ENCODE peak calls at places on chromosomes 7 and 10, in six cellular contexts. One of them, this sample, is unnamed.
A peak's percentile ranks its signal among the peaks of the same experiment; 100 is the strongest.

GRCh38 chr10:118950190-118950658 is 79.3 kb upstream of the NANOS1 start:
- DNase-seq in GM12878: no peak
- DNase-seq in A549: peak; percentile 21
- DNase-seq in K562: no peak
- DNase-seq in WTC11: no peak
- DNase-seq in HCT116: no peak
- DNase-seq in this sample: peak; percentile 75

GRCh38 chr7:140719711-140720110 is 23.2 kb downstream of the NDUFB2 start:
- DNase-seq in GM12878: peak; percentile 11
- DNase-seq in A549: no peak
- DNase-seq in K562: no peak
- DNase-seq in WTC11: no peak
- DNase-seq in HCT116: no peak
- DNase-seq in this sample: peak; percentile 74

GRCh38 chr10:103542764-103543616 is 49.5 kb downstream of the NEURL1 start:
- DNase-seq in GM12878: peak; percentile 13
- DNase-seq in A549: peak; percentile 48
- DNase-seq in K562: peak; percentile 32
- DNase-seq in WTC11: peak; percentile 45
- DNase-seq in HCT116: peak; percentile 46
- DNase-seq in this sample: peak; percentile 51

GRCh38 chr7:101940830-101941229 is 123.4 kb downstream of the CUX1 start:
- DNase-seq in GM12878: no peak
- DNase-seq in A549: peak; percentile 57
- DNase-seq in K562: no peak
- DNase-seq in WTC11: peak; percentile 77
- DNase-seq in HCT116: no peak
- DNase-seq in this sample: no peak

GRCh38 chr7:128906766-128907559 is 3.5 kb downstream of the KCP start:
- DNase-seq in GM12878: no peak
- DNase-seq in A549: no peak
- DNase-seq in K562: no peak
- DNase-seq in WTC11: no peak
- DNase-seq in HCT116: no peak
- DNase-seq in this sample: no peak

GRCh38 chr10:95706573-95706972 is 12.8 kb upstream of the TCTN3 start:
- DNase-seq in GM12878: no peak
- DNase-seq in A549: no peak
- DNase-seq in K562: no peak
- DNase-seq in WTC11: no peak
- DNase-seq in HCT116: no peak
- DNase-seq in this sample: no peak

GRCh38 chr10:5894458-5894857 is 4.4 kb downstream of the FBH1 start:
- DNase-seq in GM12878: no peak
- DNase-seq in A549: no peak
- DNase-seq in K562: peak; percentile 19
- DNase-seq in WTC11: no peak
- DNase-seq in HCT116: no peak
- DNase-seq in this sample: no peak

GRCh38 chr7:157339777-157340677 is 3.2 kb downstream of the DNAJB6 start:
- DNase-seq in GM12878: no peak
- DNase-seq in A549: peak; percentile 69
- DNase-seq in K562: peak; percentile 83
- DNase-seq in WTC11: peak; percentile 68
- DNase-seq in HCT116: peak; percentile 53
- DNase-seq in this sample: peak; percentile 85

GRCh38 chr7:100476108-100476780 is 2.8 kb downstream of the TSC22D4 start:
- DNase-seq in GM12878: no peak
- DNase-seq in A549: no peak
- DNase-seq in K562: no peak
- DNase-seq in WTC11: no peak
- DNase-seq in HCT116: no peak
- DNase-seq in this sample: peak; percentile 53

GRCh38 chr7:148486937-148487336 is 103.6 kb upstream of the C7orf33 start:
- DNase-seq in GM12878: no peak
- DNase-seq in A549: no peak
- DNase-seq in K562: no peak
- DNase-seq in WTC11: no peak
- DNase-seq in HCT116: no peak
- DNase-seq in this sample: no peak

GRCh38 chr7:150740053-150740452 is 2.8 kb downstream of the GIMAP5 start:
- DNase-seq in GM12878: no peak
- DNase-seq in A549: no peak
- DNase-seq in K562: no peak
- DNase-seq in WTC11: no peak
- DNase-seq in HCT116: no peak
- DNase-seq in this sample: peak; percentile 44

GRCh38 chr10:14545827-14546226 is 215.1 kb upstream of the FRMD4A start:
- DNase-seq in GM12878: no peak
- DNase-seq in A549: no peak
- DNase-seq in K562: no peak
- DNase-seq in WTC11: no peak
- DNase-seq in HCT116: no peak
- DNase-seq in this sample: no peak

GRCh38 chr10:87740232-87740631 is 77.8 kb downstream of the ATAD1 start:
- DNase-seq in GM12878: no peak
- DNase-seq in A549: peak; percentile 50
- DNase-seq in K562: no peak
- DNase-seq in WTC11: no peak
- DNase-seq in HCT116: no peak
- DNase-seq in this sample: peak; percentile 85

GRCh38 chr10:86775859-86776180 is 19.4 kb downstream of the BMPR1A start:
- DNase-seq in GM12878: no peak
- DNase-seq in A549: no peak
- DNase-seq in K562: no peak
- DNase-seq in WTC11: no peak
- DNase-seq in HCT116: no peak
- DNase-seq in this sample: no peak

GRCh38 chr10:125828311-125828710 is 5.0 kb downstream of the BCCIP start:
- DNase-seq in GM12878: no peak
- DNase-seq in A549: no peak
- DNase-seq in K562: no peak
- DNase-seq in WTC11: no peak
- DNase-seq in HCT116: no peak
- DNase-seq in this sample: no peak

GRCh38 chr10:28393956-28394568 is 91.2 kb upstream of the MPP7 start:
- DNase-seq in GM12878: no peak
- DNase-seq in A549: peak; percentile 73
- DNase-seq in K562: peak; percentile 62
- DNase-seq in WTC11: peak; percentile 76
- DNase-seq in HCT116: peak; percentile 69
- DNase-seq in this sample: peak; percentile 58

GRCh38 chr7:69256634-69257081 is 341.6 kb upstream of the AUTS2 start:
- DNase-seq in GM12878: no peak
- DNase-seq in A549: peak; percentile 6
- DNase-seq in K562: no peak
- DNase-seq in WTC11: no peak
- DNase-seq in HCT116: no peak
- DNase-seq in this sample: no peak

GRCh38 chr10:84184517-84184916 is 9.8 kb upstream of the CDHR1 start:
- DNase-seq in GM12878: no peak
- DNase-seq in A549: no peak
- DNase-seq in K562: no peak
- DNase-seq in WTC11: no peak
- DNase-seq in HCT116: no peak
- DNase-seq in this sample: no peak

GRCh38 chr7:52940511-52940910 is 94.9 kb upstream of the POM121L12 start:
- DNase-seq in GM12878: no peak
- DNase-seq in A549: no peak
- DNase-seq in K562: no peak
- DNase-seq in WTC11: no peak
- DNase-seq in HCT116: no peak
- DNase-seq in this sample: no peak

GRCh38 chr7:137874390-137874789 is 27.6 kb upstream of the DGKI start:
- DNase-seq in GM12878: no peak
- DNase-seq in A549: no peak
- DNase-seq in K562: no peak
- DNase-seq in WTC11: no peak
- DNase-seq in HCT116: no peak
- DNase-seq in this sample: no peak

GRCh38 chr7:22419488-22419887 is 62.5 kb upstream of the RAPGEF5 start:
- DNase-seq in GM12878: no peak
- DNase-seq in A549: no peak
- DNase-seq in K562: no peak
- DNase-seq in WTC11: no peak
- DNase-seq in HCT116: no peak
- DNase-seq in this sample: no peak

DNA sequence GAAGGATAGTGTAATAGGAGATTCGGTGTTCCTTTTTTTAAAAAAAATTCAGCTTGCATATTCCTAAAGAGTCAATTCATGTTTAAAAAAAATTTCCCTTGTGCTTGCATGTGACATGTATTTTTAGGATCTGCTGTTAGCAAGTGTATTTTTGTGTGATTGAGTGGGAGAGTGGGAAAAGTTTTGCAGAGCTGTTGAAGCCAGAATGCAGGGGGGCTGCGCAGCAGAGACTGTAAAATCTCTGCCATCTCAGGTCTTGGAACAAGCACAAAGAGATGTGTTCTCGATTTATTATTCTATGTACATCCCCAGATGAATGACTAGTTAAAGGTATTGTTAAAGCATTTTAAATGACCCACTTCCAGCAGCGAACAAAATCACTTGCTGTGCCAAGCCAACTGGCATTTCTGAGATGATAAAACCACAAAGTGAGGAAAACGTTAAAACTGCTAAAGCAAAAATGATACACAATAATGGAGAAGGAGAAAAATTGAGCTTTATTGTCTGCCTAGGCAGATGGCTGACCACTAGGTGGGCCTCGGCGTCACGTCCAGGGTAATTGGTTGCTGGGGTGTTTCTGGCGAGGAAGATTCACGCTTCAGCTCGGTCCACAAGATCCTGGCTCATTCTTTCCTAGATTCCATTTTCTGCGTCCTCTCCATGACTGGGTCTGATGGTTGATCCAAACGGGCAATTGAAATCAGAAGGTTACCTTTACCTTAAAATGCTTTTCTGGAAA is 67.0 kb upstream of the ATRNL1 start:
- DNase-seq in GM12878: no peak
- DNase-seq in A549: no peak
- DNase-seq in K562: no peak
- DNase-seq in WTC11: peak; percentile 20
- DNase-seq in HCT116: no peak
- DNase-seq in this sample: no peak
- TF ChIP-seq CTCF in GM12878: no peak
- TF ChIP-seq CTCF in A549: no peak
- TF ChIP-seq CTCF in K562: no peak
- TF ChIP-seq CTCF in WTC11: no peak
- TF ChIP-seq CTCF in HCT116: peak; percentile 25
- TF ChIP-seq CTCF in this sample: no peak

GRCh38 chr10:113099431-113100298 is 149.6 kb downstream of the TCF7L2 start:
- DNase-seq in GM12878: no peak
- DNase-seq in A549: no peak
- DNase-seq in K562: no peak
- DNase-seq in WTC11: no peak
- DNase-seq in HCT116: no peak
- DNase-seq in this sample: no peak
- TF ChIP-seq MAX in GM12878: no peak
- TF ChIP-seq MAX in A549: no peak
- TF ChIP-seq MAX in K562: no peak
- TF ChIP-seq MAX in WTC11: no peak
- TF ChIP-seq MAX in HCT116: no peak
- TF ChIP-seq MAX in this sample: no peak

DNA sequence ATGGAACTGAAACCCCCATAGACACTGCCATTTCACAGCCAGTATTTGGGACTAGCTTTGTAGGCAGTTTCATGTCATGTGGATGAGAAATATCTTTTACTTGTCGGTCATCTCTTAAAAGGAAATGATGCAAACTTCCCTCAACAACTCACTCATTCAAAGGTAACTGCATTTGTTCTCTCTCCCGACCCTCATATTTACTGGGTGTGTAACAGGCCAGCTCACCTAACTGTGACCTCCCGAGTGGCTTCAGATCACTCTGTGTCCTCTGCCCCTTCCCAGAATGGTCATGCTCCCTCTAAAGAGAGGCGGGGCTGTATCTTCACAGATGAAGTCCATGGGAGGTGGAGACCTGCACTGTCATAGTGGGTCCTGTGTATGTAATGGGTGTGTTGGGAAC is 14.7 kb downstream of the LRRC18 start:
- DNase-seq in GM12878: no peak
- DNase-seq in A549: no peak
- DNase-seq in K562: no peak
- DNase-seq in WTC11: no peak
- DNase-seq in HCT116: no peak
- DNase-seq in this sample: no peak
- TF ChIP-seq CTCF in GM12878: no peak
- TF ChIP-seq CTCF in A549: no peak
- TF ChIP-seq CTCF in K562: no peak
- TF ChIP-seq CTCF in WTC11: no peak
- TF ChIP-seq CTCF in HCT116: no peak
- TF ChIP-seq CTCF in this sample: no peak

GRCh38 chr7:50362142-50362541 is 57.6 kb downstream of the IKZF1 start:
- DNase-seq in GM12878: no peak
- DNase-seq in A549: no peak
- DNase-seq in K562: no peak
- DNase-seq in WTC11: no peak
- DNase-seq in HCT116: no peak
- DNase-seq in this sample: no peak

GRCh38 chr7:50358306-50358705 is 53.8 kb downstream of the IKZF1 start:
- DNase-seq in GM12878: no peak
- DNase-seq in A549: no peak
- DNase-seq in K562: no peak
- DNase-seq in WTC11: no peak
- DNase-seq in HCT116: no peak
- DNase-seq in this sample: no peak

GRCh38 chr7:50359258-50359994 is 54.9 kb downstream of the IKZF1 start:
- DNase-seq in GM12878: no peak
- DNase-seq in A549: no peak
- DNase-seq in K562: no peak
- DNase-seq in WTC11: no peak
- DNase-seq in HCT116: no peak
- DNase-seq in this sample: no peak

GRCh38 chr7:50358808-50359207 is 54.3 kb downstream of the IKZF1 start:
- DNase-seq in GM12878: no peak
- DNase-seq in A549: no peak
- DNase-seq in K562: no peak
- DNase-seq in WTC11: no peak
- DNase-seq in HCT116: no peak
- DNase-seq in this sample: no peak

GRCh38 chr7:50359995-50360925 is 55.7 kb downstream of the IKZF1 start:
- DNase-seq in GM12878: no peak
- DNase-seq in A549: no peak
- DNase-seq in K562: peak; percentile 83
- DNase-seq in WTC11: no peak
- DNase-seq in HCT116: no peak
- DNase-seq in this sample: no peak
- TF ChIP-seq MAX in GM12878: no peak
- TF ChIP-seq MAX in A549: no peak
- TF ChIP-seq MAX in K562: peak; percentile 97
- TF ChIP-seq MAX in WTC11: no peak
- TF ChIP-seq MAX in HCT116: no peak
- TF ChIP-seq MAX in this sample: peak; percentile 15

DNA sequence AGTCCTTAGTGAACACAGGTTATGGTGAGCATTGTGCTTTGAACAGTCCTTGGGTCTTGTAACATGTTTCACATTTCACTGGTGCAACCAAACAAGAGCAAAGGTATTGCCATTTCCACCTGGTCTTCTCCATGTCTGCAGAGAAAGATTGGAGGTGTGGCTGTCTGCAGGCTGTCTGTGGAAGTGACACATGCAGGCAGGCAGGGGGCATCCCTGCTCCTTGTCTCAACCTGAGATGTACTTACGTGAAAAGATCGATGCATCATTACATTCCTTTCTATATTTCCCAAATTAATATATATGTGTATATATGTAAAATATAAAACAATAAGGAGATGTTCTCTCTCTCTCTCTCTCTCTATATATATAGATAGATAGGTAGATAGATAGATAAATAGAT is 54.3 kb downstream of the LRRC18 start:
- DNase-seq in GM12878: no peak
- DNase-seq in A549: peak; percentile 44
- DNase-seq in K562: peak; percentile 49
- DNase-seq in WTC11: peak; percentile 37
- DNase-seq in HCT116: peak; percentile 8
- DNase-seq in this sample: peak; percentile 25
- TF ChIP-seq CTCF in GM12878: no peak
- TF ChIP-seq CTCF in A549: no peak
- TF ChIP-seq CTCF in K562: peak; percentile 55
- TF ChIP-seq CTCF in WTC11: peak; percentile 26
- TF ChIP-seq CTCF in HCT116: peak; percentile 43
- TF ChIP-seq CTCF in this sample: peak; percentile 9